ENCODE peak calls at places on chromosomes 4 and X, in six cellular contexts. K is GM12891, O is HL-60, S is HCT116, W is sigmoid colon, F is upper lobe of left lung. P is an unnamed sample.

GRCh38 chr4:140116442-140117104 is 37.4 kb downstream of the MAML3 start:
- DNase-seq in F (no peak), W (no peak), K (no peak), O (no peak), S (no peak), P (no peak)

GRCh38 chr4:20431422-20432014 is 179.8 kb downstream of the SLIT2 start:
- DNase-seq in O (no peak), W (no peak), K (no peak), F (no peak), S (no peak), P (no peak)

GRCh38 chrX:14698770-14699169 is 169.4 kb downstream of the GLRA2 start:
- DNase-seq in O (no peak), S (no peak), F (no peak), K (no peak), W (no peak), P (no peak)

GRCh38 chrX:101230636-101231035 is 11.1 kb downstream of the DRP2 start:
- DNase-seq in K (no peak), F (no peak), O (no peak), S (no peak), W (no peak), P (no peak)

GRCh38 chrX:3176439-3176820 is 135.2 kb downstream of the ARSF start:
- DNase-seq in O (no peak), K (no peak), W (no peak), F (no peak), S (no peak), P (no peak)

GRCh38 chrX:21959362-21960051 is 19.0 kb downstream of the SMS start:
- DNase-seq in W (no peak), K (no peak), S (no peak), F (no peak), O (no peak), P (no peak)

GRCh38 chrX:153381684-153382532 is 19.2 kb downstream of the PNMA6E start:
- DNase-seq in S (no peak), K (no peak), F (no peak), O (no peak), W (no peak), P (no peak)

GRCh38 chr4:22312113-22312512 is 203.8 kb downstream of the ADGRA3 start:
- DNase-seq in F (no peak), O (no peak), K (no peak), S (no peak), W (no peak), P (no peak)

GRCh38 chr4:5503295-5503694 is 205.1 kb downstream of the EVC2 start:
- DNase-seq in F (no peak), K (no peak), W (no peak), S (no peak), O (no peak), P (no peak)

GRCh38 chr4:76326515-76326914 is 20.0 kb downstream of the STBD1 start:
- DNase-seq in F (no peak), S (no peak), O (no peak), W (no peak), K (no peak), P (no peak)

GRCh38 chr4:169185133-169185956 is 85.4 kb downstream of the SH3RF1 start:
- DNase-seq in O (no peak), W (no peak), S (no peak), F (peak; percentile 22), K (no peak), P (no peak)

GRCh38 chrX:79259073-79259689 is 108.0 kb downstream of the ITM2A start:
- DNase-seq in O (peak; percentile 16), W (no peak), S (no peak), F (no peak), K (no peak), P (no peak)

GRCh38 chr4:123361195-123361861 is 35.3 kb upstream of the SPRY1 start:
- DNase-seq in F (no peak), K (no peak), S (no peak), W (no peak), O (no peak), P (no peak)

GRCh38 chrX:33156152-33156726 is 55.1 kb downstream of the DMD start:
- DNase-seq in S (no peak), K (no peak), O (no peak), F (no peak), W (no peak), P (no peak)

GRCh38 chrX:42392846-42393245 is 385.1 kb downstream of the PPP1R2C start:
- DNase-seq in K (no peak), S (no peak), O (no peak), W (no peak), F (no peak), P (no peak)

GRCh38 chr4:162016991-162017390 is 146.8 kb downstream of the FSTL5 start:
- DNase-seq in K (no peak), S (no peak), O (no peak), W (no peak), F (no peak), P (no peak)

GRCh38 chrX:15956684-15957083 is 102.1 kb upstream of the AP1S2 start:
- DNase-seq in S (no peak), K (no peak), O (no peak), W (no peak), F (no peak), P (no peak)

GRCh38 chr4:171583790-171584189 is 229.4 kb upstream of the GALNTL6 start:
- DNase-seq in W (no peak), K (no peak), F (no peak), O (no peak), S (no peak), P (no peak)

GRCh38 chrX:49174723-49175122 is 3.0 kb downstream of the PLP2 start:
- DNase-seq in W (no peak), S (no peak), O (no peak), F (no peak), K (no peak), P (no peak)

GRCh38 chrX:20061869-20062254 is 54.8 kb downstream of the MAP7D2 start:
- DNase-seq in F (no peak), O (no peak), S (no peak), K (no peak), W (no peak), P (no peak)

GRCh38 chr4:7739077-7739917 is 200.4 kb downstream of the AFAP1 start:
- DNase-seq in W (no peak), S (no peak), O (no peak), K (no peak), F (no peak), P (no peak)

GRCh38 chr4:158578476-158578875 is 56.8 kb downstream of the RXFP1 start:
- DNase-seq in K (no peak), F (no peak), W (no peak), O (no peak), S (peak; percentile 8), P (no peak)

GRCh38 chr4:10684631-10685030 is at the start of gene CLNK:
- DNase-seq in O (no peak), W (no peak), F (no peak), S (no peak), K (no peak), P (no peak)

GRCh38 chr4:82839624-82840023 is 41.0 kb upstream of the SCD5 start:
- DNase-seq in S (no peak), F (no peak), W (no peak), K (no peak), O (no peak), P (no peak)

DNA sequence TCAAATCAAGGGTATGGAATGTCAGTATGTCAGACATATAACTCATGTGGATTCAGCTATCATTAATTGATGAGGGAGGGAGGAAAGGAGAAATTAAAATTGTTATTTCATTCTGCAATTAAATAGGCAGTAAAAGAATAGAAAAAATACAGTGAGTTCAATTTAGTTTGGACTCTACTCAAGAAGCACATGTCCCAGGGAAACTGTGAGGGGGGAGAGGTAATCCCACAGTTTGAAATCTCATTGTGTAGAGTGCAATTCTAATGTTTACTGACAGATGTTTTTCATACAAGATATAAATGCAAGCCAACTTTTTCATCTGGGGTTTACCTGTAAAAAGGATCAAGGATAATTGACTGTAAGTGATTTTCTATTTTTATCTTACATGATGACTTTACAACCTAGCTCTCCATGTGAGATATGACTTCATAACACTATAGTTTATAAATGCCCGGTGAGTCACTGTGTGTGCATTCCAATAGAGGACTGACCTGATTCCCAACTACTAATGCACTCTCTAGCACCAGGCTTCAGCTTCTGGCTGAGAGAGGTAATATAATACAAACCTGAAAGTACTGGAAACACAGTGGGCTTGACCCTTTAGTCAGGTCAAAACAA is 35.2 kb upstream of the SCD5 start:
- DNase-seq in W (no peak), F (no peak), K (no peak), O (no peak), S (no peak), P (no peak)
- TF ChIP-seq POLR2AphosphoS5 in W (peak; percentile 52), F (no peak), K (no peak), O (no peak), S (no peak), P (peak; percentile 27)

GRCh38 chr4:149077142-149077541 is 634.9 kb upstream of the NR3C2 start:
- DNase-seq in F (no peak), S (no peak), W (no peak), K (no peak), O (no peak), P (no peak)

DNA sequence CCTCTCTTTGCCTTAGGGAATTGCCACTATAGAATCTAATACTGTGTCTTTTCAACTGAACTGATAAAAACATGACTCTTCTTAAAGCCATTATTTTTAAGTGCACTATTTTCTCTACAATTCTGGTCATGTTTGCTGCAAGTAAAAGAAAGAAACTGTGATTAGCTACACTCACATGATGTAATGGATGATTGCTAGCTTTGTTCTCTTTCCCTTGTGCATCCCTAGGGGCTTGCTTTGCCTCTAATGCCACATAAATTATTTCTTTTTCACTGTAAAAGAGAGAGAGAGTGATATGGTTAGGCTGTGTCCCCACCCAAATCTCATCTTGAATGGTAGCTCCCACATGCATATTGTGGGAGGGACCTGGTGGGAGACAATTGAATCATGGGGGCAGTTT is 630.1 kb upstream of the NR3C2 start:
- DNase-seq in S (no peak), O (no peak), F (no peak), K (no peak), W (no peak), P (no peak)
- TF ChIP-seq POLR2AphosphoS5 in S (no peak), O (no peak), F (no peak), K (no peak), W (no peak), P (no peak)

GRCh38 chr4:26779674-26780073 is 81.0 kb upstream of the STIM2 start:
- DNase-seq in K (no peak), F (no peak), W (no peak), S (peak; percentile 12), O (no peak), P (no peak)
- TF ChIP-seq POLR2AphosphoS5 in K (no peak), F (no peak), W (peak; percentile 36), S (no peak), O (no peak), P (peak; percentile 9)

DNA sequence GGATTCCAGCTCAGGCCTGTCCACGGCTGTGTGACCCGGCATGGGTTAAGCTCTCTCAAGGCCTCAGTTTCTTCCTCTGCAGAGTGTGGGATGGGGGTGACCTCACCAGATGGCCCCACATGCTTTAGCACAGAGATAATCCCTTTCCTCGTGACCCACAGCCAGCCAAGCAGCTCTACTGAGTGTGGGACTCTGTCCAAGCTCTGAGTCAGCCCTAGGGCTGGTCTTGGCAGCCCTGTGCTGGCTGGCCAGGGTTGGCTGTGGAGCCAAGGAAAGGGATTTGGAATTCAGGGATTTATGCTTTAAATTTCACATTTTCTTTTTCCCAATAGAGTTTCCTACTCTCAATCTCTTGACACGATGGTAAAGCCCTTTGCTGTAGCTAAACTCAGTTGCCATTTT is 19.7 kb upstream of the SPON2 start:
- DNase-seq in O (no peak), S (peak; percentile 29), W (peak; percentile 97), F (peak; percentile 77), K (no peak), P (peak; percentile 91)
- TF ChIP-seq POLR2AphosphoS5 in O (no peak), S (peak; percentile 18), W (peak; percentile 58), F (peak; percentile 14), K (no peak), P (peak; percentile 83)

P was measured in stomach.